ENCODE peak calls at places on chromosomes 7 and 10, in ten cellular contexts. One of them, this sample, is unnamed.

GRCh38 chr7:153005750-153006149 is 246.2 kb downstream of the ACTR3B start:
- DNase-seq in breast epithelium: no peak
- DNase-seq in thyroid gland: no peak
- DNase-seq in cardiac fibroblast: no peak
- DNase-seq in psoas muscle: no peak
- DNase-seq in foreskin fibroblast: no peak
- DNase-seq in kidney epithelial cell: no peak
- DNase-seq in PC-3: no peak
- DNase-seq in fibroblast of mammary gland: no peak
- DNase-seq in A673: no peak
- DNase-seq in this sample: no peak

GRCh38 chr7:155804897-155805825 is 7.1 kb downstream of the SHH start:
- DNase-seq in PC-3: peak
- DNase-seq in A673: peak
- DNase-seq in psoas muscle: no peak
- DNase-seq in cardiac fibroblast: peak
- DNase-seq in thyroid gland: peak
- DNase-seq in foreskin fibroblast: peak
- DNase-seq in fibroblast of mammary gland: peak
- DNase-seq in breast epithelium: no peak
- DNase-seq in kidney epithelial cell: no peak
- DNase-seq in this sample: peak

GRCh38 chr10:17001961-17002749 is 127.5 kb downstream of the CUBN start:
- DNase-seq in psoas muscle: peak
- DNase-seq in breast epithelium: no peak
- DNase-seq in fibroblast of mammary gland: peak
- DNase-seq in thyroid gland: peak
- DNase-seq in PC-3: no peak
- DNase-seq in foreskin fibroblast: peak
- DNase-seq in cardiac fibroblast: peak
- DNase-seq in kidney epithelial cell: no peak
- DNase-seq in A673: no peak
- DNase-seq in this sample: peak

GRCh38 chr10:1643161-1643910 is 94.0 kb downstream of the ADARB2 start:
- DNase-seq in PC-3: peak
- DNase-seq in A673: peak
- DNase-seq in psoas muscle: no peak
- DNase-seq in breast epithelium: peak
- DNase-seq in thyroid gland: no peak
- DNase-seq in fibroblast of mammary gland: no peak
- DNase-seq in kidney epithelial cell: no peak
- DNase-seq in foreskin fibroblast: no peak
- DNase-seq in cardiac fibroblast: peak
- DNase-seq in this sample: no peak

GRCh38 chr7:135147899-135148721 is at the start of gene TMEM140:
- DNase-seq in psoas muscle: no peak
- DNase-seq in kidney epithelial cell: no peak
- DNase-seq in thyroid gland: no peak
- DNase-seq in breast epithelium: no peak
- DNase-seq in foreskin fibroblast: no peak
- DNase-seq in PC-3: peak
- DNase-seq in fibroblast of mammary gland: peak
- DNase-seq in A673: no peak
- DNase-seq in cardiac fibroblast: peak
- DNase-seq in this sample: peak

GRCh38 chr7:63073286-63073685 is 925.4 kb upstream of the ZNF722 start:
- DNase-seq in PC-3: no peak
- DNase-seq in thyroid gland: no peak
- DNase-seq in A673: no peak
- DNase-seq in breast epithelium: no peak
- DNase-seq in cardiac fibroblast: no peak
- DNase-seq in foreskin fibroblast: no peak
- DNase-seq in kidney epithelial cell: no peak
- DNase-seq in psoas muscle: no peak
- DNase-seq in fibroblast of mammary gland: no peak
- DNase-seq in this sample: no peak

GRCh38 chr7:113483657-113484056 is 365.3 kb upstream of the SMIM30 start:
- DNase-seq in PC-3: no peak
- DNase-seq in kidney epithelial cell: no peak
- DNase-seq in thyroid gland: no peak
- DNase-seq in breast epithelium: no peak
- DNase-seq in psoas muscle: no peak
- DNase-seq in foreskin fibroblast: no peak
- DNase-seq in A673: no peak
- DNase-seq in fibroblast of mammary gland: no peak
- DNase-seq in cardiac fibroblast: no peak
- DNase-seq in this sample: no peak

GRCh38 chr7:77455334-77455733 is 39.2 kb upstream of the GSAP start:
- DNase-seq in kidney epithelial cell: peak
- DNase-seq in breast epithelium: no peak
- DNase-seq in A673: no peak
- DNase-seq in fibroblast of mammary gland: peak
- DNase-seq in PC-3: peak
- DNase-seq in thyroid gland: no peak
- DNase-seq in cardiac fibroblast: peak
- DNase-seq in foreskin fibroblast: peak
- DNase-seq in psoas muscle: peak
- DNase-seq in this sample: peak

DNA sequence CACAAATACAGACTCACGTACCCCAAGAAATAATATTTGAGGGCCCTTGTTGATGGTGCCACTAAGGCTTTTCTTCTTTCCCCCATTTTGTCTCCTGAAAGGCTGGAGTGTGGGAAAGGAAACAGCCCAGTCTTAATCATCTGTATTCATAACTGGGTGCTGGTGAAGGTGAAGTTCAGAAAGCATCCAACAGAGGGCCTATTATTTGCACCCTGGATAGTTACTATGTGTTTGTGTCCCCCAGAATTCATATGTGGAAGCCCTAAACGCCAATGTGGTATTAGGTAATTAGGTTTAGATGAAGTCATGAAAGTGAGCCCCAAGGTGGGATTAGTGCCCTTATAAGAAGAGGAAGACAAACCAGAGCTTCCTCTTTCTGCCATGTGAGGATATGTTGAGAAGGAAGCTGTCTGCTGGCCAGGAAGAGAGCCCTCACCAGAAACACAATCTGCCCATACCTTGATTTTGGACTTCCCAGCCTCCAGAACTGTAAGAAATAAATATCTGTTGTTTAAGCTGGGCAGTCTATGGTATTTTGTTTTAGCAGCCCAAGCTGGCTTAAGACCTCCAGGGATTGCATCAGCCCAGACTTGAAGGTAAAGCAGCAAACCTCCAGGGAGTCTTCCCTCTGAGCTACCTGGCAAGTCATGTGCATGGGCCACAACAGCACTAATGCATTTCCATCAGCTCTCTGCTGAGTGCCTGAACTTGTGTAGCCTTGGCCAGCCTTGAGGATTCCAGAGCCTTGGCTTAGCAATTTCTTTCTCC is 90.0 kb upstream of the ADRB1 start:
- DNase-seq in thyroid gland: no peak
- DNase-seq in kidney epithelial cell: no peak
- DNase-seq in fibroblast of mammary gland: no peak
- DNase-seq in PC-3: no peak
- DNase-seq in psoas muscle: no peak
- DNase-seq in breast epithelium: no peak
- DNase-seq in foreskin fibroblast: no peak
- DNase-seq in A673: no peak
- DNase-seq in cardiac fibroblast: no peak
- DNase-seq in this sample: no peak
- TF ChIP-seq CTCF in thyroid gland: no peak
- TF ChIP-seq CTCF in kidney epithelial cell: peak
- TF ChIP-seq CTCF in fibroblast of mammary gland: peak
- TF ChIP-seq CTCF in PC-3: no peak
- TF ChIP-seq CTCF in psoas muscle: no peak
- TF ChIP-seq CTCF in breast epithelium: no peak
- TF ChIP-seq CTCF in foreskin fibroblast: no peak
- TF ChIP-seq CTCF in A673: peak
- TF ChIP-seq CTCF in cardiac fibroblast: peak
- TF ChIP-seq CTCF in this sample: peak

GRCh38 chr10:75857896-75858295 is 426.5 kb downstream of the LRMDA start:
- DNase-seq in fibroblast of mammary gland: no peak
- DNase-seq in breast epithelium: no peak
- DNase-seq in thyroid gland: no peak
- DNase-seq in PC-3: no peak
- DNase-seq in A673: no peak
- DNase-seq in kidney epithelial cell: no peak
- DNase-seq in psoas muscle: no peak
- DNase-seq in foreskin fibroblast: no peak
- DNase-seq in cardiac fibroblast: no peak
- DNase-seq in this sample: no peak

GRCh38 chr10:75851946-75852345 is 420.5 kb downstream of the LRMDA start:
- DNase-seq in A673: no peak
- DNase-seq in foreskin fibroblast: no peak
- DNase-seq in kidney epithelial cell: no peak
- DNase-seq in PC-3: no peak
- DNase-seq in psoas muscle: peak
- DNase-seq in cardiac fibroblast: no peak
- DNase-seq in fibroblast of mammary gland: no peak
- DNase-seq in thyroid gland: peak
- DNase-seq in breast epithelium: no peak
- DNase-seq in this sample: no peak

GRCh38 chr10:75857269-75857846 is 425.9 kb downstream of the LRMDA start:
- DNase-seq in breast epithelium: no peak
- DNase-seq in thyroid gland: no peak
- DNase-seq in psoas muscle: no peak
- DNase-seq in A673: no peak
- DNase-seq in fibroblast of mammary gland: no peak
- DNase-seq in foreskin fibroblast: no peak
- DNase-seq in kidney epithelial cell: no peak
- DNase-seq in PC-3: no peak
- DNase-seq in cardiac fibroblast: no peak
- DNase-seq in this sample: no peak

GRCh38 chr10:75858357-75858756 is 426.9 kb downstream of the LRMDA start:
- DNase-seq in psoas muscle: no peak
- DNase-seq in kidney epithelial cell: no peak
- DNase-seq in breast epithelium: no peak
- DNase-seq in fibroblast of mammary gland: no peak
- DNase-seq in A673: no peak
- DNase-seq in thyroid gland: no peak
- DNase-seq in PC-3: no peak
- DNase-seq in foreskin fibroblast: no peak
- DNase-seq in cardiac fibroblast: no peak
- DNase-seq in this sample: no peak

DNA sequence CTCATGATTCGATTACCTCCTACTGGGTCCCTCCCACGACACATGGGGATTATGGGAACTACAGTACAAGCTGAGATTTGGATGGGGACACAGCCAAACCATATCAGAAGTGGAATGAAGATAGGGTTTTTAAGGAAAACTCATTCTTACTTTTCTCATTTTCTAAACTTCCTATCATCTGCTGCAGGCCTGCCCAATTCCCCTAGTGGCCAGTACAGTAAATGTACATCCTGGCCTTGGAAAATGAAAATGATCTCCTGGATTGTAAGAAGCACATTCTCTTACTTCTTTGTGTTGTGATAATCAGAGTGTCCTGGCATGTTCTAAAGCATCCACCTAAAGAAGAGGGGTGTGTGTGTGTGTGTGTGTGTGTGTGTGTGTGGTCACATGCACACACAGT is 421.7 kb downstream of the LRMDA start:
- DNase-seq in kidney epithelial cell: no peak
- DNase-seq in PC-3: peak
- DNase-seq in psoas muscle: no peak
- DNase-seq in fibroblast of mammary gland: peak
- DNase-seq in foreskin fibroblast: no peak
- DNase-seq in breast epithelium: no peak
- DNase-seq in cardiac fibroblast: peak
- DNase-seq in A673: no peak
- DNase-seq in thyroid gland: no peak
- DNase-seq in this sample: no peak
- TF ChIP-seq CTCF in kidney epithelial cell: peak
- TF ChIP-seq CTCF in PC-3: peak
- TF ChIP-seq CTCF in psoas muscle: no peak
- TF ChIP-seq CTCF in fibroblast of mammary gland: peak
- TF ChIP-seq CTCF in foreskin fibroblast: peak
- TF ChIP-seq CTCF in breast epithelium: peak
- TF ChIP-seq CTCF in cardiac fibroblast: peak
- TF ChIP-seq CTCF in A673: peak
- TF ChIP-seq CTCF in thyroid gland: no peak
- TF ChIP-seq CTCF in this sample: peak

GRCh38 chr7:150731916-150732315 is 5.3 kb upstream of the GIMAP5 start:
- DNase-seq in PC-3: no peak
- DNase-seq in foreskin fibroblast: no peak
- DNase-seq in thyroid gland: no peak
- DNase-seq in breast epithelium: no peak
- DNase-seq in psoas muscle: no peak
- DNase-seq in fibroblast of mammary gland: no peak
- DNase-seq in cardiac fibroblast: no peak
- DNase-seq in kidney epithelial cell: no peak
- DNase-seq in A673: no peak
- DNase-seq in this sample: no peak

GRCh38 chr7:150728609-150729008 is 8.6 kb upstream of the GIMAP5 start:
- DNase-seq in breast epithelium: no peak
- DNase-seq in thyroid gland: no peak
- DNase-seq in psoas muscle: no peak
- DNase-seq in kidney epithelial cell: no peak
- DNase-seq in A673: no peak
- DNase-seq in fibroblast of mammary gland: no peak
- DNase-seq in foreskin fibroblast: no peak
- DNase-seq in cardiac fibroblast: no peak
- DNase-seq in PC-3: no peak
- DNase-seq in this sample: no peak

GRCh38 chr7:150723467-150723866 is 7.1 kb downstream of the GIMAP1 start:
- DNase-seq in foreskin fibroblast: no peak
- DNase-seq in cardiac fibroblast: no peak
- DNase-seq in kidney epithelial cell: no peak
- DNase-seq in A673: no peak
- DNase-seq in breast epithelium: no peak
- DNase-seq in psoas muscle: no peak
- DNase-seq in fibroblast of mammary gland: no peak
- DNase-seq in thyroid gland: no peak
- DNase-seq in PC-3: no peak
- DNase-seq in this sample: no peak

GRCh38 chr7:150728011-150728410 is 9.2 kb upstream of the GIMAP5 start:
- DNase-seq in foreskin fibroblast: no peak
- DNase-seq in PC-3: no peak
- DNase-seq in psoas muscle: no peak
- DNase-seq in A673: no peak
- DNase-seq in kidney epithelial cell: no peak
- DNase-seq in thyroid gland: no peak
- DNase-seq in fibroblast of mammary gland: no peak
- DNase-seq in breast epithelium: no peak
- DNase-seq in cardiac fibroblast: no peak
- DNase-seq in this sample: no peak

GRCh38 chr7:150727381-150727780 is 9.8 kb upstream of the GIMAP5 start:
- DNase-seq in fibroblast of mammary gland: no peak
- DNase-seq in breast epithelium: no peak
- DNase-seq in psoas muscle: no peak
- DNase-seq in thyroid gland: no peak
- DNase-seq in A673: no peak
- DNase-seq in foreskin fibroblast: no peak
- DNase-seq in PC-3: no peak
- DNase-seq in cardiac fibroblast: no peak
- DNase-seq in kidney epithelial cell: no peak
- DNase-seq in this sample: no peak
- TF ChIP-seq CTCF in fibroblast of mammary gland: no peak
- TF ChIP-seq CTCF in breast epithelium: no peak
- TF ChIP-seq CTCF in psoas muscle: no peak
- TF ChIP-seq CTCF in thyroid gland: no peak
- TF ChIP-seq CTCF in A673: no peak
- TF ChIP-seq CTCF in foreskin fibroblast: no peak
- TF ChIP-seq CTCF in PC-3: no peak
- TF ChIP-seq CTCF in cardiac fibroblast: no peak
- TF ChIP-seq CTCF in kidney epithelial cell: no peak
- TF ChIP-seq CTCF in this sample: no peak

GRCh38 chr7:129389829-129390228 is 44.4 kb upstream of the STRIP2 start:
- DNase-seq in fibroblast of mammary gland: no peak
- DNase-seq in cardiac fibroblast: no peak
- DNase-seq in A673: no peak
- DNase-seq in PC-3: no peak
- DNase-seq in kidney epithelial cell: no peak
- DNase-seq in psoas muscle: no peak
- DNase-seq in thyroid gland: no peak
- DNase-seq in breast epithelium: no peak
- DNase-seq in foreskin fibroblast: no peak
- DNase-seq in this sample: no peak
- TF ChIP-seq CTCF in fibroblast of mammary gland: no peak
- TF ChIP-seq CTCF in cardiac fibroblast: no peak
- TF ChIP-seq CTCF in A673: no peak
- TF ChIP-seq CTCF in PC-3: no peak
- TF ChIP-seq CTCF in kidney epithelial cell: no peak
- TF ChIP-seq CTCF in psoas muscle: no peak
- TF ChIP-seq CTCF in thyroid gland: no peak
- TF ChIP-seq CTCF in breast epithelium: no peak
- TF ChIP-seq CTCF in foreskin fibroblast: no peak
- TF ChIP-seq CTCF in this sample: peak